ENCODE peak calls at places on chromosomes 3 and 15, in eight cellular contexts. S, D, H, X, Y, I, Q and A are unnamed samples.

GRCh38 chr3:128482857-128483656 is 9.9 kb downstream of the GATA2 start:
- DNase-seq in H (no peak), D (no peak), I (peak; percentile 62), X (peak; percentile 70), Y (peak; percentile 60), Q (peak; percentile 90), S (peak; percentile 43), A (peak; percentile 67)

GRCh38 chr3:22734207-22734606 is 468.9 kb upstream of the UBE2E2 start:
- DNase-seq in X (no peak), Y (no peak), I (no peak), Q (no peak), S (no peak), D (no peak), H (no peak), A (no peak)

GRCh38 chr3:8776406-8776805 is 7.0 kb upstream of the OXTR start:
- DNase-seq in D (no peak), X (peak; percentile 75), S (no peak), Q (no peak), I (peak; percentile 73), Y (peak; percentile 83), H (no peak), A (peak; percentile 97)

GRCh38 chr3:38003371-38003816 is 12.8 kb downstream of the VILL start:
- DNase-seq in H (peak; percentile 73), S (no peak), X (peak; percentile 60), Q (peak; percentile 66), D (no peak), I (peak; percentile 57), Y (peak; percentile 32), A (peak; percentile 52)

GRCh38 chr3:197372076-197372661 is 73.8 kb upstream of the DLG1 start:
- DNase-seq in Q (no peak), H (no peak), Y (peak; percentile 76), S (peak; percentile 78), X (peak; percentile 71), I (peak; percentile 76), D (no peak), A (peak; percentile 80)

GRCh38 chr3:190238871-190239270 is 83.4 kb downstream of the CLDN1 start:
- DNase-seq in D (peak; percentile 56), X (no peak), Q (no peak), Y (no peak), I (no peak), S (no peak), H (no peak), A (no peak)

GRCh38 chr15:101328001-101328400 is 33.0 kb upstream of the SNRPA1 start:
- DNase-seq in Q (no peak), H (no peak), X (no peak), Y (no peak), I (no peak), S (no peak), D (no peak), A (no peak)

GRCh38 chr3:122942937-122943827 is 84.4 kb downstream of the SEMA5B start:
- DNase-seq in S (no peak), I (peak; percentile 66), Q (peak; percentile 43), H (peak; percentile 85), D (peak; percentile 32), Y (peak; percentile 48), X (peak; percentile 63), A (peak; percentile 60)

GRCh38 chr3:12869025-12869695 is 27.8 kb upstream of the RPL32 start:
- DNase-seq in Q (peak; percentile 34), S (no peak), Y (no peak), D (peak; percentile 31), H (peak; percentile 72), I (peak; percentile 10), X (peak; percentile 22), A (no peak)

GRCh38 chr15:96121521-96121920 is 209.0 kb upstream of the NR2F2 start:
- DNase-seq in X (peak; percentile 39), D (no peak), S (peak; percentile 37), Y (peak; percentile 89), H (no peak), I (peak; percentile 31), Q (no peak), A (peak; percentile 20)

DNA sequence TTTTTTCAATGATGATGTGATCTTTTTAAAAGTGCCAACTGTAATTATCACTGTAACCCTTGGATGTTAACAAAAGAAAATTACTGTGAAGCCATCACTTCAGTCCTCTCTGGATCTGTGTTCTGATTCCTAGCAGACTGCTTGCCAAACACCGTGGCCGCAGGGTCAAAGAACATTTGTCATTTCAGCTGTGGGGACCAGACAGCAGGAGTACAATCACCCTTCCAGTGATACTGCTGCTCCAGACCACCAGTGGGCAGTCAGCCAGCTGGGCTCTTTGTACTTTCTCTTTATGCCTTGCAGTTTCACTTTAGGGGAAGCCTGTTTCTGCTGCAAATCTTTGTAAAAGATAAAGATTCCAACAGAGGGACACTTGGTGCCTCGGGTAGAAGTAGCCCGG is 770.0 kb downstream of the GRM7 start:
- DNase-seq in Y (peak; percentile 40), X (peak; percentile 77), D (peak; percentile 9), S (no peak), Q (no peak), H (no peak), I (peak; percentile 71), A (peak; percentile 68)
- TF ChIP-seq CTCF in Y (no peak), X (peak; percentile 20), D (no peak), S (no peak), Q (no peak), H (peak; percentile 33), I (no peak), A (peak; percentile 26)

GRCh38 chr3:126487151-126487771 is 11.6 kb upstream of the ZXDC start:
- DNase-seq in X (peak; percentile 21), S (no peak), Q (peak; percentile 30), D (peak; percentile 42), I (peak; percentile 13), Y (no peak), H (no peak), A (peak; percentile 12)
- TF ChIP-seq CTCF in X (peak; percentile 12), S (no peak), Q (no peak), D (peak; percentile 11), I (peak; percentile 12), Y (peak; percentile 26), H (peak; percentile 28), A (peak; percentile 13)

GRCh38 chr15:66685638-66686150 is 16.3 kb upstream of the SMAD6 start:
- DNase-seq in X (no peak), D (no peak), H (no peak), S (no peak), Y (no peak), I (no peak), Q (no peak), A (no peak)
- TF ChIP-seq CTCF in X (peak; percentile 38), D (peak; percentile 17), H (peak; percentile 30), S (peak; percentile 40), Y (peak; percentile 49), I (peak; percentile 47), Q (no peak), A (peak; percentile 44)

GRCh38 chr15:88274534-88275460 is 18.3 kb upstream of the NTRK3 start:
- DNase-seq in H (peak; percentile 69), S (peak; percentile 17), X (peak; percentile 73), Y (peak; percentile 75), Q (peak; percentile 42), I (peak; percentile 74), D (peak; percentile 66), A (peak; percentile 69)

GRCh38 chr15:88276821-88277220 is 20.3 kb upstream of the NTRK3 start:
- DNase-seq in I (no peak), S (no peak), H (no peak), Y (no peak), Q (no peak), D (no peak), X (no peak), A (no peak)

GRCh38 chr15:88272421-88272820 is 15.9 kb upstream of the NTRK3 start:
- DNase-seq in D (no peak), H (no peak), X (no peak), I (no peak), Q (no peak), S (no peak), Y (no peak), A (no peak)

GRCh38 chr15:88275804-88276203 is 19.3 kb upstream of the NTRK3 start:
- DNase-seq in I (no peak), D (no peak), X (no peak), H (no peak), S (no peak), Q (no peak), Y (no peak), A (no peak)
- TF ChIP-seq CTCF in I (no peak), D (no peak), X (no peak), H (no peak), S (no peak), Q (no peak), Y (no peak), A (no peak)

DNA sequence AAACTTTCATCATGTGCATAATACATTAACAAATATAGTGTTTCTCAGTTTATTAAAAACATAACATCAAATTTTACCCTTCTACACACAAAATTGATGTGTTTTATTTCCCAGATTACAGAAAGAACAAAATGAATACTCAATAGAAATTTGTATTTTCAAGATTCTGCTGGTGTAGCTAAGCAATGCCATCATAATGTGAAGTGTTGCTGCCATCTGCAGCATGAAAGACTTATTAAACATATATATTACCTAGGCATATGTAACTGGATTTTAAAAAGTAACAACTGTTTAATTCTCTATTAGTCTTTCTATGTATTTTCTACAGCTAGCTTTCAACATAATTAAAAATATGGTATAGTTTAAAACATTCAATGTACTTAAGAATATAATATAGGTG is 27.5 kb downstream of the PLSCR5 start:
- DNase-seq in Q (peak; percentile 45), X (peak; percentile 84), D (peak; percentile 44), I (peak; percentile 83), Y (peak; percentile 88), S (peak; percentile 41), H (no peak), A (peak; percentile 88)
- TF ChIP-seq CTCF in Q (peak; percentile 55), X (peak; percentile 36), D (peak; percentile 33), I (peak; percentile 15), Y (peak; percentile 30), S (peak; percentile 40), H (peak; percentile 62), A (peak; percentile 39)

GRCh38 chr15:51100785-51101489 is 6.2 kb upstream of the TNFAIP8L3 start:
- DNase-seq in Q (no peak), D (no peak), H (no peak), I (no peak), S (no peak), X (no peak), Y (no peak), A (no peak)
- TF ChIP-seq CTCF in Q (no peak), D (no peak), H (no peak), I (no peak), S (no peak), X (no peak), Y (no peak), A (no peak)

GRCh38 chr15:74396146-74396438 is 28.6 kb upstream of the CYP11A1 start:
- DNase-seq in I (no peak), S (no peak), Y (no peak), Q (no peak), H (no peak), X (no peak), D (no peak), A (no peak)

GRCh38 chr15:74399100-74399499 is 31.7 kb upstream of the CYP11A1 start:
- DNase-seq in D (no peak), S (no peak), X (no peak), Y (no peak), I (no peak), Q (no peak), H (no peak), A (no peak)

GRCh38 chr15:74396445-74397238 is 29.2 kb upstream of the CYP11A1 start:
- DNase-seq in H (no peak), S (no peak), D (no peak), I (no peak), X (no peak), Q (no peak), Y (peak; percentile 53), A (no peak)

GRCh38 chr15:74398183-74398582 is 30.7 kb upstream of the CYP11A1 start:
- DNase-seq in X (no peak), Q (no peak), D (no peak), H (no peak), Y (no peak), S (no peak), I (no peak), A (no peak)

GRCh38 chr15:74397239-74398068 is 30.0 kb upstream of the CYP11A1 start:
- DNase-seq in H (no peak), X (no peak), Q (no peak), Y (no peak), D (no peak), I (no peak), S (no peak), A (no peak)
- TF ChIP-seq CTCF in H (no peak), X (no peak), Q (no peak), Y (no peak), D (no peak), I (no peak), S (no peak), A (no peak)